ENCODE peak calls at places on chromosomes 1 and 21, in six cellular contexts. Z is frontal cortex, U is amniotic stem cell, M is occipital lobe, I is Ammon's horn, O is activated T-cell treated with anti-CD3 and anti-CD28 coated beads for 1 hour. N is an unnamed sample.

GRCh38 chr1:153957744-153958110 is 685 bp downstream of the CRTC2 start:
- DNase-seq in Z (no peak), U (no peak), M (no peak), I (no peak), O (no peak), N (peak)

GRCh38 chr21:43750339-43751033 is 25.6 kb downstream of the CSTB start:
- DNase-seq in Z (no peak), U (no peak), M (no peak), I (no peak), O (no peak), N (no peak)

GRCh38 chr1:167627865-167628641 is 2.0 kb upstream of the RCSD1 start:
- DNase-seq in Z (no peak), U (no peak), M (no peak), I (no peak), O (peak), N (peak)

GRCh38 chr1:221923921-221924598 is 182.2 kb upstream of the DUSP10 start:
- DNase-seq in Z (no peak), U (no peak), M (no peak), I (no peak), O (no peak), N (no peak)

GRCh38 chr1:173093721-173094450 is 43.1 kb upstream of the TNFSF18 start:
- DNase-seq in Z (no peak), U (no peak), M (no peak), I (no peak), O (no peak), N (no peak)

GRCh38 chr1:47812848-47813508 is 184.2 kb downstream of the TRABD2B start:
- DNase-seq in Z (no peak), U (no peak), M (no peak), I (no peak), O (no peak), N (no peak)

GRCh38 chr1:8197493-8198282 is 120.2 kb upstream of the SLC45A1 start:
- DNase-seq in Z (peak), U (peak), M (no peak), I (no peak), O (no peak), N (peak)

GRCh38 chr1:3372317-3372716 is 82.1 kb upstream of the ARHGEF16 start:
- DNase-seq in Z (no peak), U (no peak), M (no peak), I (no peak), O (no peak), N (no peak)

GRCh38 chr1:200258447-200259375 is 151.1 kb downstream of the ZNF281 start:
- DNase-seq in Z (no peak), U (no peak), M (no peak), I (no peak), O (no peak), N (no peak)

GRCh38 chr1:9594471-9595155 is 5.9 kb downstream of the TMEM201 start:
- DNase-seq in Z (no peak), U (no peak), M (no peak), I (no peak), O (no peak), N (no peak)

GRCh38 chr1:28313710-28314510 is 14.9 kb upstream of the MED18 start:
- DNase-seq in Z (no peak), U (no peak), M (no peak), I (no peak), O (no peak), N (no peak)

GRCh38 chr1:95953005-95953404 is 719.0 kb downstream of the RWDD3 start:
- DNase-seq in Z (peak), U (no peak), M (no peak), I (peak), O (no peak), N (no peak)

GRCh38 chr1:163758977-163759670 is 437.4 kb downstream of the NUF2 start:
- DNase-seq in Z (no peak), U (no peak), M (no peak), I (no peak), O (no peak), N (no peak)

GRCh38 chr1:227907439-227908015 is 40.2 kb downstream of the WNT9A start:
- DNase-seq in Z (no peak), U (no peak), M (no peak), I (no peak), O (no peak), N (no peak)

GRCh38 chr1:181077576-181078242 is 10.8 kb upstream of the IER5 start:
- DNase-seq in Z (no peak), U (no peak), M (no peak), I (no peak), O (no peak), N (no peak)

GRCh38 chr1:40450491-40451237 is 388 bp downstream of the ZFP69B start:
- DNase-seq in Z (peak), U (no peak), M (peak), I (peak), O (peak), N (peak)

GRCh38 chr1:231778009-231778719 is 151.6 kb downstream of the DISC1 start:
- DNase-seq in Z (no peak), U (no peak), M (peak), I (peak), O (no peak), N (no peak)

GRCh38 chr1:244896550-244896949 is 32.2 kb upstream of the HNRNPU start:
- DNase-seq in Z (no peak), U (peak), M (no peak), I (no peak), O (no peak), N (no peak)

GRCh38 chr1:12435639-12436344 is 182.2 kb downstream of the DHRS3 start:
- DNase-seq in Z (no peak), U (no peak), M (no peak), I (no peak), O (no peak), N (peak)

GRCh38 chr1:201450721-201451291 is 18.2 kb downstream of the PHLDA3 start:
- DNase-seq in Z (peak), U (peak), M (peak), I (peak), O (no peak), N (no peak)

GRCh38 chr21:20971296-20971921 is 26.8 kb upstream of the NCAM2 start:
- DNase-seq in Z (peak), U (peak), M (no peak), I (peak), O (no peak), N (peak)

GRCh38 chr1:205121660-205122488 is at the start of gene RBBP5:
- DNase-seq in Z (peak), U (peak), M (peak), I (peak), O (peak), N (peak)

GRCh38 chr1:4944072-4944471 is 289.7 kb downstream of the AJAP1 start:
- DNase-seq in Z (no peak), U (no peak), M (no peak), I (no peak), O (no peak), N (no peak)